ENCODE peak calls at places on chromosomes 2 and 18, in four cellular contexts. Y is upper lobe of left lung, I is transverse colon, W is Panc1. M is an unnamed sample.

GRCh38 chr2:105238664-105239240 is 2.8 kb upstream of the GPR45 start:
- DNase-seq in Y (no peak), I (no peak), W (no peak), M (no peak)

GRCh38 chr18:58362027-58362575 is 266.8 kb downstream of the ALPK2 start:
- DNase-seq in Y (peak; percentile 58), I (no peak), W (no peak), M (no peak)

GRCh38 chr2:12718662-12719399 is 2.1 kb downstream of the TRIB2 start:
- DNase-seq in Y (no peak), I (no peak), W (no peak), M (no peak)

GRCh38 chr2:134131681-134132486 is 122.0 kb upstream of the MGAT5 start:
- DNase-seq in Y (no peak), I (no peak), W (no peak), M (no peak)

GRCh38 chr2:149169653-149170052 is 131.2 kb downstream of the LYPD6B start:
- DNase-seq in Y (peak; percentile 26), I (peak; percentile 46), W (no peak), M (peak; percentile 52)

GRCh38 chr2:162067596-162067995 is 6.4 kb downstream of the DPP4 start:
- DNase-seq in Y (no peak), I (no peak), W (no peak), M (no peak)

GRCh38 chr2:199405241-199405640 is 52.5 kb downstream of the SATB2 start:
- DNase-seq in Y (no peak), I (no peak), W (no peak), M (no peak)

GRCh38 chr2:234945339-234945895 is 6.4 kb upstream of the SH3BP4 start:
- DNase-seq in Y (no peak), I (no peak), W (no peak), M (no peak)

GRCh38 chr2:24984912-24985311 is 13.2 kb upstream of the DNAJC27 start:
- DNase-seq in Y (no peak), I (peak; percentile 18), W (no peak), M (no peak)

GRCh38 chr2:127628767-127629614 is 17.0 kb upstream of the GPR17 start:
- DNase-seq in Y (no peak), I (no peak), W (no peak), M (no peak)

GRCh38 chr2:210534879-210535278 is 21.5 kb upstream of the CPS1 start:
- DNase-seq in Y (no peak), I (no peak), W (no peak), M (no peak)

GRCh38 chr2:223588251-223588650 is 13.9 kb downstream of the SCG2 start:
- DNase-seq in Y (no peak), I (no peak), W (no peak), M (no peak)

GRCh38 chr2:181459646-181460045 is 2.5 kb downstream of the ITGA4 start:
- DNase-seq in Y (no peak), I (no peak), W (no peak), M (no peak)

GRCh38 chr18:46502444-46502843 is 154.6 kb downstream of the LOXHD1 start:
- DNase-seq in Y (no peak), I (no peak), W (no peak), M (no peak)

GRCh38 chr2:105301646-105302045 is 27.9 kb downstream of the TGFBRAP1 start:
- DNase-seq in Y (no peak), I (no peak), W (no peak), M (no peak)

GRCh38 chr2:229300814-229301213 is 29.7 kb upstream of the PID1 start:
- DNase-seq in Y (no peak), I (no peak), W (no peak), M (no peak)

GRCh38 chr2:45612741-45613140 is 1.7 kb upstream of the SRBD1 start:
- DNase-seq in Y (no peak), I (no peak), W (no peak), M (no peak)

GRCh38 chr2:195094330-195094729 is 562.7 kb upstream of the SLC39A10 start:
- DNase-seq in Y (no peak), I (no peak), W (no peak), M (no peak)

GRCh38 chr2:20080839-20081348 is 29.5 kb upstream of the LAPTM4A start:
- DNase-seq in Y (no peak), I (no peak), W (no peak), M (no peak)

GRCh38 chr18:23710946-23711345 is 21.7 kb downstream of the LAMA3 start:
- DNase-seq in Y (no peak), I (no peak), W (no peak), M (no peak)

GRCh38 chr18:41875094-41875780 is 79.8 kb upstream of the PIK3C3 start:
- DNase-seq in Y (no peak), I (no peak), W (no peak), M (no peak)

GRCh38 chr18:67845035-67845434 is 328.5 kb upstream of the DSEL start:
- DNase-seq in Y (no peak), I (no peak), W (no peak), M (no peak)

GRCh38 chr2:109528811-109529501 is 84.8 kb downstream of the SEPTIN10 start:
- DNase-seq in Y (peak; percentile 20), I (no peak), W (no peak), M (peak; percentile 33)

GRCh38 chr2:172535119-172535518 is 20.8 kb upstream of the PDK1 start:
- DNase-seq in Y (no peak), I (no peak), W (no peak), M (no peak)
- H3K4me3 ChIP-seq in Y (no peak overlapping the region), I (no peak overlapping the region), W (no peak overlapping the region), M (no peak overlapping the region)

DNA sequence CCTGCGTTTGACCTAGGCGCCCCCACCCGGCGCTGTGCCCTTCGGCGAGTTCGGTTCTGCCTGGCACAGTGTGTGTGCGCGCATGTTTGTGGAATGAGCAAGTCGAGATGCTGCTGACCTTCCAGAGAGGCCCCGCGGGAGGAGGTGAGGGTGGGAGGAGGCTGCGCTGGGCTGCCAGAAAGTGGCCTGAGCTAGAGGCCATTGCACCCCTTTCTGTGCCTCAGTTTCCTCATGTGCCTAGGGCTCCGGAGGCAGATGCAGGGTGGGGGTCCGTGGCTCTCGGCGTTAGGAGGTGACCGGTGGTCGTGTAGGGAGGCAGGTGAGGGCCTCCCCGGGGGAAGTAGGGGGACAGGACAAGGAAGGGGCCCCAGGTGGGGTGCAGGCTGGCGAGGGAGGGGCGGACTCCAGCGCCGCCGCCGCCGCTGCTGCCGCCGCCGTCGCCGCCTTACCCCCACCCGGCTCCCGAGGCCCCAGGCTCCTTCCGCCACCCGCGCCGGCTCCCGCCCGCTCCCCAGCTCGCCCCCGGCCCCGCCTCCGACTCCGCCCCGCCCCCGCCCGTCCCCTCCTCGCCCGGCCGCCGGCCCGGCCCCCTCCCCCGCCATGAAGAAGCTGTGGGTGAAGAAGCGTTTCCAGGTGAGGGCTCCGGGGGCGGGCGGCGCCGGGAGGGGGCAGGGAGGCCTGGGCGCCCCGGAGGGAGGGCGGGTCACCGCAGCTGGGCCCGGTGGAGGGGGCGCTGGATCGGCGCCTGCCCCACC is 7.0 kb downstream of the SPEG start:
- DNase-seq in Y (no peak), I (peak; percentile 55), W (no peak), M (peak; percentile 42)
- TF ChIP-seq POLR2AphosphoS5 in Y (no peak), I (no peak), W (no peak), M (no peak)

GRCh38 chr2:238144262-238144661 is 5.8 kb downstream of the KLHL30 start:
- DNase-seq in Y (no peak), I (no peak), W (no peak), M (no peak)
- H3K4me3 ChIP-seq in Y (no peak overlapping the region), I (no peak overlapping the region), W (no peak overlapping the region), M (no peak overlapping the region)

GRCh38 chr2:84459028-84459943 is at the start of gene SUCLG1:
- DNase-seq in Y (peak; percentile 90), I (peak; percentile 90), W (peak; percentile 78), M (peak; percentile 76)
- TF ChIP-seq POLR2AphosphoS5 in Y (peak; percentile 85), I (peak; percentile 94), W (no peak), M (peak; percentile 63)

DNA sequence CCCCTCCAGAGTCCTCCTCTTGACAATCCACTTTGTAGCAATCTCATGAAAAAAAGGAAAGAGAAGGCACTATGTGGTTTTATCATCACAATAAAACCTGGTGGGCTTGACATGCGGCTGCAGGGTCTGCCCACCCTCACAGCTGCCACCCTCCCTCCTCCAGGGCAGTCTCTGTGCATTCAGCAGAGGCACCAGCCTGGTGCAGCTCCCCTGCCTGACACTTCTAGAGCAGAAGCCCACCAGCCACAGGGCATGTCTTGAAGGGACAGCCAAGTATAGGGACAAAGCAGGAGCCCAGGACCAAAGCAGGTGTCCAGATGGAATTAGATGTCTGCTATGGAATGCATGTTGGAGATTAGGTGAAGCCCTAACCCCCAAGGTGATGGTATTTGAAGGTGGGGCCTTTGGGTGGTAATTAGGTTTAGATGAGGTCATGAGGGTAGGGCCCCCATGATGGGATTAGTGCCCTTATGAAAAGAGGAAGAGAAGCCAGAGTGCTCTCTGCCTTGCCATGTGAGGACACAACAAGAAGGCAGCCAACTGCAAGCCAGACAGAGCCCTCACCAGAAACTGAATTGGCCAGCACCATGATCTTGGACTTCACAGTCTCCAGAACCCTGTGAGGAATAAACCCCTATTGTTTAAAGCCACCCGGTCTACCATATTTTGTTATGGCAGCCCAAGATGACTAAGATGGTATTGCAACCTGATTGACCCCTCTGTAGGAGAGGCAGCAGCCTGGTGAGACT is 86.9 kb downstream of the MCFD2 start:
- DNase-seq in Y (no peak), I (no peak), W (no peak), M (no peak)
- H3K4me3 ChIP-seq in Y (no peak overlapping the region), I (no peak overlapping the region), W (no peak overlapping the region), M (no peak overlapping the region)

GRCh38 chr18:33116376-33116775 is 324.1 kb downstream of the CCDC178 start:
- DNase-seq in Y (peak; percentile 25), I (peak; percentile 82), W (no peak), M (no peak)
- TF ChIP-seq POLR2AphosphoS5 in Y (no peak), I (peak; percentile 58), W (no peak), M (no peak)